ENCODE peak calls at places on chromosome 6, in seven cellular contexts. J is SK-N-SH, L is neural crest cell, F is cardiac fibroblast, D is progenitor cell of endocrine pancreas, E is BE2C, X is astrocyte of the spinal cord. M is an unnamed sample.

GRCh38 chr6:131212928-131213327 is 77.7 kb downstream of the AKAP7 start:
- DNase-seq in J (no peak), L (no peak), F (no peak), D (no peak), E (no peak), X (no peak), M (no peak)

GRCh38 chr6:158636778-158637177 is 7.8 kb downstream of the DYNLT1 start:
- DNase-seq in J (no peak), L (no peak), F (no peak), D (no peak), E (no peak), X (no peak), M (no peak)

GRCh38 chr6:33073431-33073871 is at the start of gene HLA-DPA1:
- DNase-seq in J (peak; percentile 38), L (no peak), F (peak; percentile 13), D (no peak), E (no peak), X (no peak), M (no peak)

GRCh38 chr6:33895296-33895695 is 91.5 kb upstream of the MLN start:
- DNase-seq in J (no peak), L (no peak), F (no peak), D (no peak), E (no peak), X (no peak), M (no peak)

GRCh38 chr6:4549556-4550226 is 226.5 kb upstream of the CDYL start:
- DNase-seq in J (no peak), L (no peak), F (no peak), D (no peak), E (no peak), X (no peak), M (no peak)

GRCh38 chr6:16494781-16495180 is 256.4 kb downstream of the GMPR start:
- DNase-seq in J (no peak), L (no peak), F (no peak), D (no peak), E (no peak), X (peak; percentile 21), M (no peak)

GRCh38 chr6:115838763-115839401 is 221.8 kb downstream of the FRK start:
- DNase-seq in J (peak; percentile 56), L (no peak), F (peak; percentile 36), D (no peak), E (peak; percentile 51), X (peak; percentile 24), M (peak; percentile 15)

GRCh38 chr6:15616266-15616665 is 46.6 kb downstream of the DTNBP1 start:
- DNase-seq in J (no peak), L (no peak), F (no peak), D (no peak), E (no peak), X (no peak), M (no peak)

GRCh38 chr6:130933712-130934200 is 106.5 kb downstream of the SMLR1 start:
- DNase-seq in J (no peak), L (peak; percentile 10), F (peak; percentile 26), D (no peak), E (no peak), X (peak; percentile 30), M (no peak)

GRCh38 chr6:74867286-74867685 is 338.6 kb downstream of the COL12A1 start:
- DNase-seq in J (no peak), L (no peak), F (no peak), D (no peak), E (no peak), X (no peak), M (no peak)

GRCh38 chr6:44054635-44055559 is 72.4 kb downstream of the MRPL14 start:
- DNase-seq in J (peak; percentile 73), L (no peak), F (peak; percentile 40), D (no peak), E (peak; percentile 69), X (peak; percentile 63), M (no peak)

GRCh38 chr6:159134701-159135364 is 34.4 kb upstream of the FNDC1 start:
- DNase-seq in J (peak; percentile 78), L (peak; percentile 67), F (peak; percentile 71), D (peak; percentile 38), E (peak; percentile 67), X (peak; percentile 42), M (peak; percentile 76)

GRCh38 chr6:127366281-127367022 is 23.0 kb upstream of the ECHDC1 start:
- DNase-seq in J (no peak), L (no peak), F (peak; percentile 99), D (no peak), E (no peak), X (peak; percentile 91), M (no peak)

GRCh38 chr6:79040083-79040482 is 38.0 kb downstream of the PHIP start:
- DNase-seq in J (no peak), L (no peak), F (peak; percentile 39), D (no peak), E (no peak), X (peak; percentile 84), M (no peak)

GRCh38 chr6:122360809-122361208 is 38.6 kb upstream of the HSF2 start:
- DNase-seq in J (no peak), L (no peak), F (no peak), D (no peak), E (no peak), X (no peak), M (no peak)

GRCh38 chr6:111992851-111993250 is 61.1 kb upstream of the CCN6 start:
- DNase-seq in J (no peak), L (no peak), F (peak; percentile 83), D (no peak), E (no peak), X (peak; percentile 55), M (no peak)

GRCh38 chr6:57262901-57263694 is 41.0 kb upstream of the RAB23 start:
- DNase-seq in J (no peak), L (no peak), F (peak; percentile 97), D (no peak), E (no peak), X (peak; percentile 98), M (no peak)

GRCh38 chr6:72946766-72947165 is 278.5 kb downstream of the KHDC1L start:
- DNase-seq in J (no peak), L (no peak), F (peak; percentile 79), D (no peak), E (no peak), X (peak; percentile 25), M (no peak)

GRCh38 chr6:21710908-21711627 is 117.5 kb downstream of the SOX4 start:
- DNase-seq in J (no peak), L (peak; percentile 12), F (no peak), D (no peak), E (no peak), X (no peak), M (no peak)

GRCh38 chr6:72042088-72042487 is 155.7 kb downstream of the RIMS1 start:
- DNase-seq in J (no peak), L (no peak), F (peak; percentile 3), D (no peak), E (no peak), X (no peak), M (no peak)

GRCh38 chr6:14706378-14706929 is 539.4 kb upstream of the JARID2 start:
- DNase-seq in J (no peak), L (no peak), F (peak; percentile 99), D (no peak), E (no peak), X (peak; percentile 99), M (no peak)

GRCh38 chr6:154821638-154822037 is 88.4 kb downstream of the SCAF8 start:
- DNase-seq in J (no peak), L (no peak), F (no peak), D (no peak), E (no peak), X (no peak), M (no peak)

GRCh38 chr6:154821099-154821498 is 87.9 kb downstream of the SCAF8 start:
- DNase-seq in J (no peak), L (no peak), F (no peak), D (no peak), E (no peak), X (no peak), M (no peak)

GRCh38 chr6:154824076-154824475 is 90.9 kb downstream of the SCAF8 start:
- DNase-seq in J (no peak), L (no peak), F (peak; percentile 28), D (no peak), E (no peak), X (peak; percentile 16), M (no peak)

DNA sequence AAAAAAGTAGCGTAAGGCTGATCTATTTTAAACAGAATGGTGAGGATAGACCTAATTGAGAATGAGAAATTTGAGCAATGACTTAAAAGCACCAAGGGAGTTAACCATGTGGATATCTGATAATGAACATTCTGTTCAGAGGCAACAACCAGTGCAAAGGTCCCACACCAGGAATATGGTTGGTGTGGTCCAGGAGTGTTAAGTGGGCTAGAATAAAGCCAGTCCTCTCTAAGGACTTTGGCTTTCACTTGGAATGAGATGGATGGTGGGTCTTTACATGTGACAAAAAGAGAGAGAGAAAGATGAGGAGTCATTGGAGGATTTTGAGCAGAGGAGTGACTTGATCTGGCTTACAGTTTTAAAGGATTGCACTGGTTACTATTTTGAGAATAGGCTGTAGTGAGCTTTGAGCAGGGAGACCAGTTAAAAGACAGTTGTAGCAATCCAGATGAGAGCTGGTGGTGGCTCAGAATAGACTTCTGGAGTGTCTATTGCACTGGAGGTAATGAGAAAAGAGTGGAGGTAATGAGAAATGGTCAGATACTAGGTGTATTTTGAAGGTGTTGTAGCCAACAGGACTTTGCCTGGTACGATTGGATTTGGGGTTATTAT is 89.8 kb downstream of the SCAF8 start:
- DNase-seq in J (no peak), L (no peak), F (no peak), D (no peak), E (no peak), X (no peak), M (no peak)
- TF ChIP-seq CTCF in J (no peak), L (no peak), F (no peak), D (no peak), E (no peak), X (no peak), M (no peak)

GRCh38 chr6:144918073-144918472 is 632.9 kb downstream of the UTRN start:
- DNase-seq in J (no peak), L (no peak), F (no peak), D (no peak), E (no peak), X (no peak), M (no peak)
- TF ChIP-seq CTCF in J (no peak), L (no peak), F (no peak), D (no peak), E (no peak), X (no peak), M (no peak)

GRCh38 chr6:86153529-86153928 is 510.8 kb upstream of the SYNCRIP start:
- DNase-seq in J (no peak), L (no peak), F (no peak), D (no peak), E (no peak), X (no peak), M (no peak)

GRCh38 chr6:86147311-86147710 is 504.6 kb upstream of the SYNCRIP start:
- DNase-seq in J (no peak), L (no peak), F (no peak), D (no peak), E (no peak), X (no peak), M (no peak)

GRCh38 chr6:86147859-86148258 is 505.2 kb upstream of the SYNCRIP start:
- DNase-seq in J (no peak), L (no peak), F (no peak), D (no peak), E (no peak), X (no peak), M (no peak)

GRCh38 chr6:86152546-86152945 is 509.9 kb upstream of the SYNCRIP start:
- DNase-seq in J (no peak), L (no peak), F (no peak), D (no peak), E (no peak), X (no peak), M (no peak)

GRCh38 chr6:86148586-86148985 is 505.9 kb upstream of the SYNCRIP start:
- DNase-seq in J (no peak), L (no peak), F (no peak), D (no peak), E (peak; percentile 30), X (no peak), M (no peak)
- TF ChIP-seq CTCF in J (no peak), L (no peak), F (no peak), D (no peak), E (no peak), X (no peak), M (no peak)

GRCh38 chr6:29466241-29466640 is 9.3 kb downstream of the OR2H1 start:
- DNase-seq in J (no peak), L (no peak), F (no peak), D (no peak), E (no peak), X (no peak), M (no peak)
- TF ChIP-seq CTCF in J (no peak), L (no peak), F (no peak), D (no peak), E (no peak), X (no peak), M (no peak)